ENCODE peak calls at places on chromosomes 5 and 9, in four cellular contexts. L, D, B and F are unnamed samples.
A peak's percentile ranks its signal among the peaks of the same experiment; 100 is the strongest.

GRCh38 chr9:81389569-81389993 is 299.8 kb downstream of the TLE1 start:
- DNase-seq in B (no peak), L (no peak), D (peak; percentile 49), F (peak; percentile 60)

GRCh38 chr5:172501708-172502379 is 47.5 kb upstream of the SH3PXD2B start:
- DNase-seq in L (no peak), B (no peak), D (no peak), F (no peak)

GRCh38 chr9:92438900-92439526 is 14.7 kb upstream of the OMD start:
- DNase-seq in L (no peak), D (no peak), B (peak; percentile 11), F (no peak)

GRCh38 chr9:106019702-106020101 is 325.4 kb downstream of the TMEM38B start:
- DNase-seq in L (no peak), B (no peak), D (no peak), F (no peak)

GRCh38 chr5:1230551-1230950 is 5.4 kb downstream of the SLC6A18 start:
- DNase-seq in D (no peak), L (no peak), B (no peak), F (no peak)

GRCh38 chr5:132491368-132492364 is 1.1 kb upstream of the IRF1 start:
- DNase-seq in L (no peak), B (no peak), D (no peak), F (no peak)

GRCh38 chr5:13510616-13511015 is 433.9 kb downstream of the DNAH5 start:
- DNase-seq in L (no peak), D (no peak), B (no peak), F (no peak)

GRCh38 chr5:9174446-9174845 is 371.4 kb downstream of the SEMA5A start:
- DNase-seq in L (no peak), D (no peak), B (no peak), F (no peak)

GRCh38 chr5:36854402-36855140 is 22.0 kb upstream of the NIPBL start:
- DNase-seq in L (no peak), B (no peak), D (no peak), F (no peak)

GRCh38 chr5:1113805-1114586 is 2.1 kb upstream of the SLC12A7 start:
- DNase-seq in D (no peak), B (no peak), L (no peak), F (no peak)

GRCh38 chr9:87083986-87084385 is 136.7 kb upstream of the GAS1 start:
- DNase-seq in L (no peak), D (no peak), B (no peak), F (no peak)

GRCh38 chr5:15806613-15807012 is 306.6 kb downstream of the FBXL7 start:
- DNase-seq in L (no peak), D (no peak), B (no peak), F (no peak)

GRCh38 chr5:172010278-172010677 is 3.8 kb upstream of the FBXW11 start:
- DNase-seq in D (no peak), L (no peak), B (peak; percentile 24), F (no peak)

GRCh38 chr9:135309763-135310125 is 169.8 kb upstream of the PPP1R26 start:
- DNase-seq in B (no peak), L (no peak), D (no peak), F (no peak)

GRCh38 chr5:175711031-175711430 is 53.2 kb downstream of the HRH2 start:
- DNase-seq in D (no peak), L (no peak), B (no peak), F (no peak)

GRCh38 chr9:81601639-81602623 is 87.4 kb downstream of the TLE1 start:
- DNase-seq in B (no peak), L (no peak), D (no peak), F (no peak)

GRCh38 chr5:16784843-16785791 is 151.0 kb downstream of the MYO10 start:
- DNase-seq in D (no peak), L (no peak), B (no peak), F (no peak)

GRCh38 chr5:107519900-107520354 is 150.8 kb downstream of the EFNA5 start:
- DNase-seq in B (peak; percentile 87), L (no peak), D (no peak), F (no peak)